ENCODE peak calls at places on chromosome X, in six cellular contexts. One of them, this sample, is unnamed.
A peak's percentile ranks its signal among the peaks of the same experiment; 100 is the strongest.

GRCh38 chrX:23333842-23334535 is 660 bp upstream of the PTCHD1 start:
- DNase-seq in breast epithelium: no peak
- DNase-seq in vagina: no peak
- DNase-seq in prostate gland: peak; percentile 12
- DNase-seq in sigmoid colon: peak; percentile 71
- DNase-seq in GM12878: no peak
- DNase-seq in this sample: peak; percentile 17

GRCh38 chrX:38973327-38973726 is 172.1 kb downstream of the MID1IP1 start:
- DNase-seq in breast epithelium: no peak
- DNase-seq in vagina: no peak
- DNase-seq in prostate gland: no peak
- DNase-seq in sigmoid colon: no peak
- DNase-seq in GM12878: no peak
- DNase-seq in this sample: no peak

GRCh38 chrX:9912341-9912740 is 54.8 kb upstream of the CLDN34 start:
- DNase-seq in breast epithelium: no peak
- DNase-seq in vagina: no peak
- DNase-seq in prostate gland: peak; percentile 27
- DNase-seq in sigmoid colon: no peak
- DNase-seq in GM12878: no peak
- DNase-seq in this sample: no peak

GRCh38 chrX:136920001-136920400 is 39.5 kb upstream of the RBMX start:
- DNase-seq in breast epithelium: no peak
- DNase-seq in vagina: no peak
- DNase-seq in prostate gland: no peak
- DNase-seq in sigmoid colon: no peak
- DNase-seq in GM12878: no peak
- DNase-seq in this sample: no peak

GRCh38 chrX:25561190-25561589 is 545.4 kb upstream of the ARX start:
- DNase-seq in breast epithelium: no peak
- DNase-seq in vagina: no peak
- DNase-seq in prostate gland: no peak
- DNase-seq in sigmoid colon: no peak
- DNase-seq in GM12878: no peak
- DNase-seq in this sample: no peak

GRCh38 chrX:136735604-136736003 is 45.1 kb downstream of the ARHGEF6 start:
- DNase-seq in breast epithelium: no peak
- DNase-seq in vagina: no peak
- DNase-seq in prostate gland: no peak
- DNase-seq in sigmoid colon: no peak
- DNase-seq in GM12878: no peak
- DNase-seq in this sample: no peak

GRCh38 chrX:150870487-150871340 is 27.8 kb downstream of the CD99L2 start:
- DNase-seq in breast epithelium: no peak
- DNase-seq in vagina: no peak
- DNase-seq in prostate gland: no peak
- DNase-seq in sigmoid colon: no peak
- DNase-seq in GM12878: no peak
- DNase-seq in this sample: no peak

GRCh38 chrX:111181883-111182400 is 86.0 kb downstream of the PAK3 start:
- DNase-seq in breast epithelium: no peak
- DNase-seq in vagina: no peak
- DNase-seq in prostate gland: no peak
- DNase-seq in sigmoid colon: no peak
- DNase-seq in GM12878: no peak
- DNase-seq in this sample: no peak

GRCh38 chrX:87736576-87736975 is 219.0 kb downstream of the KLHL4 start:
- DNase-seq in breast epithelium: no peak
- DNase-seq in vagina: no peak
- DNase-seq in prostate gland: no peak
- DNase-seq in sigmoid colon: no peak
- DNase-seq in GM12878: no peak
- DNase-seq in this sample: no peak

GRCh38 chrX:37653397-37654085 is 32.0 kb upstream of the XK start:
- DNase-seq in breast epithelium: no peak
- DNase-seq in vagina: no peak
- DNase-seq in prostate gland: no peak
- DNase-seq in sigmoid colon: no peak
- DNase-seq in GM12878: no peak
- DNase-seq in this sample: no peak

GRCh38 chrX:125012585-125012984 is 307.1 kb upstream of the TEX13C start:
- DNase-seq in breast epithelium: no peak
- DNase-seq in vagina: no peak
- DNase-seq in prostate gland: no peak
- DNase-seq in sigmoid colon: no peak
- DNase-seq in GM12878: no peak
- DNase-seq in this sample: no peak

GRCh38 chrX:40064055-40064597 is 33.6 kb downstream of the BCOR start:
- DNase-seq in breast epithelium: no peak
- DNase-seq in vagina: no peak
- DNase-seq in prostate gland: no peak
- DNase-seq in sigmoid colon: no peak
- DNase-seq in GM12878: no peak
- DNase-seq in this sample: no peak

GRCh38 chrX:72498782-72499181 is 73.9 kb downstream of the HDAC8 start:
- DNase-seq in breast epithelium: no peak
- DNase-seq in vagina: no peak
- DNase-seq in prostate gland: no peak
- DNase-seq in sigmoid colon: no peak
- DNase-seq in GM12878: peak; percentile 12
- DNase-seq in this sample: no peak

GRCh38 chrX:27890611-27891010 is 82.8 kb downstream of the MAGEB10 start:
- DNase-seq in breast epithelium: no peak
- DNase-seq in vagina: no peak
- DNase-seq in prostate gland: no peak
- DNase-seq in sigmoid colon: no peak
- DNase-seq in GM12878: no peak
- DNase-seq in this sample: no peak

GRCh38 chrX:111123125-111123524 is 27.1 kb downstream of the PAK3 start:
- DNase-seq in breast epithelium: no peak
- DNase-seq in vagina: no peak
- DNase-seq in prostate gland: no peak
- DNase-seq in sigmoid colon: no peak
- DNase-seq in GM12878: no peak
- DNase-seq in this sample: no peak

GRCh38 chrX:20412871-20413486 is 146.3 kb upstream of the RPS6KA3 start:
- DNase-seq in breast epithelium: no peak
- DNase-seq in vagina: no peak
- DNase-seq in prostate gland: no peak
- DNase-seq in sigmoid colon: no peak
- DNase-seq in GM12878: no peak
- DNase-seq in this sample: peak; percentile 34

GRCh38 chrX:254630-255215 is 26.5 kb upstream of the PLCXD1 start:
- DNase-seq in breast epithelium: no peak
- DNase-seq in vagina: no peak
- DNase-seq in prostate gland: no peak
- DNase-seq in sigmoid colon: peak; percentile 62
- DNase-seq in GM12878: no peak
- DNase-seq in this sample: no peak

GRCh38 chrX:21487832-21488231 is 113.6 kb downstream of the CNKSR2 start:
- DNase-seq in breast epithelium: no peak
- DNase-seq in vagina: no peak
- DNase-seq in prostate gland: peak; percentile 34
- DNase-seq in sigmoid colon: no peak
- DNase-seq in GM12878: no peak
- DNase-seq in this sample: no peak

GRCh38 chrX:114095789-114096188 is 488.1 kb upstream of the HTR2C start:
- DNase-seq in breast epithelium: no peak
- DNase-seq in vagina: no peak
- DNase-seq in prostate gland: no peak
- DNase-seq in sigmoid colon: no peak
- DNase-seq in GM12878: no peak
- DNase-seq in this sample: no peak

GRCh38 chrX:70525733-70526132 is 81.1 kb downstream of the DLG3 start:
- DNase-seq in breast epithelium: peak; percentile 52
- DNase-seq in vagina: no peak
- DNase-seq in prostate gland: peak; percentile 3
- DNase-seq in sigmoid colon: no peak
- DNase-seq in GM12878: no peak
- DNase-seq in this sample: no peak

GRCh38 chrX:153954618-153955450 is 10.4 kb upstream of the RENBP start:
- DNase-seq in breast epithelium: no peak
- DNase-seq in vagina: no peak
- DNase-seq in prostate gland: no peak
- DNase-seq in sigmoid colon: no peak
- DNase-seq in GM12878: no peak
- DNase-seq in this sample: no peak

GRCh38 chrX:153952373-153953026 is 8.1 kb upstream of the RENBP start:
- DNase-seq in breast epithelium: no peak
- DNase-seq in vagina: no peak
- DNase-seq in prostate gland: no peak
- DNase-seq in sigmoid colon: no peak
- DNase-seq in GM12878: no peak
- DNase-seq in this sample: no peak

GRCh38 chrX:153951683-153952372 is 7.4 kb upstream of the RENBP start:
- DNase-seq in breast epithelium: no peak
- DNase-seq in vagina: no peak
- DNase-seq in prostate gland: no peak
- DNase-seq in sigmoid colon: no peak
- DNase-seq in GM12878: no peak
- DNase-seq in this sample: no peak

GRCh38 chrX:153953892-153954617 is 9.6 kb upstream of the RENBP start:
- DNase-seq in breast epithelium: no peak
- DNase-seq in vagina: no peak
- DNase-seq in prostate gland: no peak
- DNase-seq in sigmoid colon: no peak
- DNase-seq in GM12878: no peak
- DNase-seq in this sample: no peak

GRCh38 chrX:153953342-153953830 is 8.9 kb upstream of the RENBP start:
- DNase-seq in breast epithelium: peak; percentile 66
- DNase-seq in vagina: no peak
- DNase-seq in prostate gland: peak; percentile 28
- DNase-seq in sigmoid colon: peak; percentile 93
- DNase-seq in GM12878: no peak
- DNase-seq in this sample: peak; percentile 81
- TF ChIP-seq POLR2AphosphoS5 in breast epithelium: peak; percentile 32
- TF ChIP-seq POLR2AphosphoS5 in vagina: peak; percentile 48
- TF ChIP-seq POLR2AphosphoS5 in prostate gland: peak; percentile 52
- TF ChIP-seq POLR2AphosphoS5 in sigmoid colon: peak; percentile 80
- TF ChIP-seq POLR2AphosphoS5 in GM12878: peak; percentile 36
- TF ChIP-seq POLR2AphosphoS5 in this sample: peak; percentile 23

DNA sequence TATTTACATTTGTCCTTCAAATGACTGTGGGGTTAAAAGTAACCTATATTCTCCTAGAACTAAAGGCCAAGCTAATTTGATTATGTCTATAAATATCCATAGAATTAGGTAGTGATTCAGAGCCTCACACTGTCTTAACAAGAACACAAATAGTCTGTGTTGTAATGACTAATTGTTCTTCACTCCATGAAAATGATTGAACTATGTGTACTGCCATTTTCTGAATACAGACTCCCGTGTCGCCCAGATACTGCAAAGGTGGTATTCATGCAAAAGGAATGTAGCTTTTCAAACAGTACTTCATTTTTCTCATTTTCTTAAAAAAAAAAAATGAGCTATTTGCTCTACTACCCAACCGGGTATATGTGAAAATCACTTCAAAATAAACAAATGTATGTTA is 11.3 kb upstream of the PHKA2 start:
- DNase-seq in breast epithelium: no peak
- DNase-seq in vagina: no peak
- DNase-seq in prostate gland: no peak
- DNase-seq in sigmoid colon: no peak
- DNase-seq in GM12878: no peak
- DNase-seq in this sample: no peak
- H3K4me3 ChIP-seq in breast epithelium: no peak overlapping the region
- H3K4me3 ChIP-seq in vagina: no peak overlapping the region
- H3K4me3 ChIP-seq in prostate gland: no peak overlapping the region
- H3K4me3 ChIP-seq in sigmoid colon: no peak overlapping the region
- H3K4me3 ChIP-seq in GM12878: no peak overlapping the region
- H3K4me3 ChIP-seq in this sample: no peak overlapping the region

DNA sequence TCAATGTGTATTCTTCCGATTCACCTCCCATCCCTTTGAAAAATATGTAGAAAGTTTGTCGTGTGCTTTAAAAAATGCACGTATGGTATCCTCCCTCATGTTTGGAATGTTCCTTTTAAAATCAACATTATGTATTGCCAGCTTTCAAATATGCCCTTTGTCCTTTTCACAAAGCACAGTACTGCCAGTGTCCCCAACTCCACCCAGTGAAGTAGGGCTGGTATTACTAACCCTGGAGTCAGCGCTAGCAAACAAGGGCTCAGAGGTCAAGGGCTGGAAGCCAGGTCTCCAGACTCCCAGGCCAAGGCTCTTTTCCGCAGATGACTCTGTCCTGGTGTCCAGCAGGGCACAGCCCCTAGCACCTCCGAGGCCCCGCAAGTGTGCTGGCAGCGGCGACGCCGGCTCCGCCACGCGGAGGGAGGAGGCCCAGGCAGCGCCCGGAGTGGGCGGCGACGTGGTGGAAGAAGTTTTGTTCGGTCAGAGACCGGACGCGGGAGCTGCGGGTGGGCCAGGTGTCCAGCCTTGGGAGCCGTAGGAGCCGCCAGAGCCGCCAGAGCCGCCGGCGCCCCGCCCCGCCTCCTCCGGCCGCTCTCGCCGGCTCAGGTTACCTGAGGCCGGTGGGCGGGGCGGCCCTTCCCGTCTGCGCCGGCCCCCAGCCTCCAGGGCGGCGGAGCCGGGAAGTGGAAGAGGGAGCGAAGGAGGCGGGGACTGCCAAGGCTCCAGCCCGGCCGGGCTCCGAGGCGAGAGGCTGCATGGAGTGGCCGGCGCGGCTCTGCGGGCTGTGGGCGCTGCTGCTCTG is at the start of gene IL13RA1:
- DNase-seq in breast epithelium: peak; percentile 72
- DNase-seq in vagina: no peak
- DNase-seq in prostate gland: peak; percentile 74
- DNase-seq in sigmoid colon: peak; percentile 90
- DNase-seq in GM12878: no peak
- DNase-seq in this sample: peak; percentile 85
- TF ChIP-seq POLR2A in breast epithelium: no peak
- TF ChIP-seq POLR2A in vagina: peak; percentile 58
- TF ChIP-seq POLR2A in prostate gland: peak; percentile 75
- TF ChIP-seq POLR2A in sigmoid colon: peak; percentile 26
- TF ChIP-seq POLR2A in GM12878: no peak
- TF ChIP-seq POLR2A in this sample: peak; percentile 56

DNA sequence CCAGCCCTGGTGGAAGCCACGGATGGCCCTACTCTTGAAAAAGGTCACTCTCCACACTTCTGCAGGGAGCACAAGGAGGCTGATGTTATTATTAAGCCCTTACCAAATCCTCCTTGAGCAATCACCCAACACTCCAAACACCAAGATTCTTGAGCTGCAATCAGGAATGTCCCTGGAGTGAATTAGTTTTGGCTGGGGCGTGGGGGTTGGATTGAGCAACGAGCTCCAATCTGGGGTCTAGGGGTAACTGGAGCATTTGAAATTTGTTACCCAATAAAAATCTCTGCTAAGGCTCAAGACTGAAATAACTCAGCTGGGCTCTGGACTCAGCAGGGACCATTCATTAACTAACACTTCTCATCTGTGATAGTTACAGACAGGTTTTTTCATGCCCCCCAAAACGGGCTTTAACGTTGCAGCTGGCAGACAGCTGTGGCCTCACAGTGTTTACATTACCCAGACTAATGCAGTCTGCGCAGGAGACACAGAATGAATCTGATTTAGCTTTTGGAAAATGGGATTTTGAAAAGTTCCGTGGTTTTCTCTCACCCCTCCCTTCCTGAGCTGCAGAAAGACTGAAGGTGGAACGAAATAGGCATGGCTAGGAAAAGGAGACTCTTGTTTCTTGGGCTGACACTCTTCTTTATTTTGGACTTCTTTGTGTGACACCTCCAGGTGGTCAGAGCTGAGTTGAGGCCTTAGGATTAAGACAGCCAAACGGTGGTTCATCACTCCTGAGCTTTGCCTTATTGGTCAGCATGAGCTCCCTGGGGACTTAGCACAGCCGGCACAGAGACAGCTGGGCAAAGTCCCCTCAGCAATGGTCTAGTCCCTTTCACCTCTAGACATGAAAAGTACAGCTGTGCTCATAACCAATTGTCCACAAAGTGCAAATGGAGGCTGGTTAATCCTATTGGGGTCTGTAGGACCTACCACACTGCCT is 26.6 kb downstream of the PLAC1 start:
- DNase-seq in breast epithelium: no peak
- DNase-seq in vagina: peak; percentile 89
- DNase-seq in prostate gland: peak; percentile 4
- DNase-seq in sigmoid colon: peak; percentile 81
- DNase-seq in GM12878: no peak
- DNase-seq in this sample: peak; percentile 15
- TF ChIP-seq POLR2AphosphoS5 in breast epithelium: no peak
- TF ChIP-seq POLR2AphosphoS5 in vagina: peak; percentile 26
- TF ChIP-seq POLR2AphosphoS5 in prostate gland: no peak
- TF ChIP-seq POLR2AphosphoS5 in sigmoid colon: no peak
- TF ChIP-seq POLR2AphosphoS5 in GM12878: no peak
- TF ChIP-seq POLR2AphosphoS5 in this sample: peak; percentile 44

This sample was measured in transverse colon.